ENCODE peak calls at places on chromosomes 11 and 22, in six cellular contexts. Z is GM20000, C is AG09309, S is BE2C, U is IMR-90, E is ovary. F is an unnamed sample.
A peak's percentile ranks its signal among the peaks of the same experiment; 100 is the strongest.

GRCh38 chr11:61627831-61628753 is 47.2 kb upstream of the SYT7 start:
- DNase-seq in Z (peak; percentile 51), E (peak; percentile 65), C (peak; percentile 24), S (peak; percentile 65), U (peak; percentile 73), F (peak; percentile 80)

GRCh38 chr11:118618991-118619375 is 11.6 kb downstream of the PHLDB1 start:
- DNase-seq in S (no peak), C (no peak), U (peak; percentile 78), E (no peak), Z (no peak), F (peak; percentile 12)

GRCh38 chr11:103097279-103097678 is 5.3 kb upstream of the DCUN1D5 start:
- DNase-seq in S (no peak), C (no peak), Z (no peak), U (no peak), E (no peak), F (no peak)

GRCh38 chr22:27452245-27452644 is 349.3 kb downstream of the MN1 start:
- DNase-seq in S (no peak), E (no peak), C (no peak), Z (no peak), U (no peak), F (no peak)

GRCh38 chr11:101582242-101583052 is 1.4 kb downstream of the TRPC6 start:
- DNase-seq in S (no peak), U (peak; percentile 31), Z (no peak), C (no peak), E (peak; percentile 40), F (no peak)

GRCh38 chr22:46511391-46512370 is 25.7 kb downstream of the CELSR1 start:
- DNase-seq in U (no peak), C (no peak), S (no peak), E (no peak), Z (no peak), F (no peak)

GRCh38 chr22:32957093-32957835 is 100.9 kb downstream of the SYN3 start:
- DNase-seq in C (no peak), E (no peak), S (peak; percentile 28), U (no peak), Z (no peak), F (no peak)

GRCh38 chr11:108620958-108621772 is 27.6 kb upstream of the EXPH5 start:
- DNase-seq in U (peak; percentile 10), C (no peak), S (no peak), E (no peak), Z (peak; percentile 58), F (no peak)

GRCh38 chr11:98561877-98562395 is 458.8 kb upstream of the CNTN5 start:
- DNase-seq in S (no peak), Z (no peak), E (no peak), C (no peak), U (no peak), F (no peak)

GRCh38 chr22:37222440-37222971 is 10.2 kb upstream of the SSTR3 start:
- DNase-seq in C (no peak), S (no peak), U (no peak), Z (no peak), E (no peak), F (no peak)

GRCh38 chr11:125410091-125410490 is 86.0 kb downstream of the FEZ1 start:
- DNase-seq in Z (no peak), U (no peak), S (no peak), C (no peak), E (no peak), F (no peak)

GRCh38 chr11:9330387-9331384 is 16.3 kb upstream of the TMEM41B start:
- DNase-seq in S (no peak), Z (no peak), C (peak; percentile 85), E (no peak), U (peak; percentile 57), F (peak; percentile 20)

DNA sequence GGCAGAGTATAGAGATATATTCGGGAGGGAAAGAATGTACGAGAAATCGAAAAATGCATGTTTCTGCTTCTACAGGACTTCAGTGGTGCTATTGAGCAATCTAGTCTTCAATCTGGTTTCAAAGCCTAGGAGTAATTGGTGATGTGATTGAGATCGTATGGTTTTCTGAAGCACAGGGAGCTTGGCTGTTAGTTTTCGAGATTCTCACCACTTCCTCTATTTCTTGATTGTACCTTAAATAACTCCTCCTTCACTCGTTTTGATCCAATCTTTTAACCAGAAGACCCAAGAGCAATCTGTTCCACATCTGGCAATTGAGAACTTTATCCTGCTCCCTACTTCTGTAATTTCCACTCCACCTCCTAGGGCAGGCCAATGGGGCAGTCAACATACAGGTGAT is 518 bp downstream of the CCDC179 start:
- DNase-seq in S (no peak), E (no peak), C (no peak), U (no peak), Z (no peak), F (no peak)
- TF ChIP-seq CTCF in S (no peak), E (no peak), C (no peak), U (no peak), Z (no peak), F (no peak)

GRCh38 chr22:16783930-16784354 is 41.3 kb downstream of the XKR3 start:
- DNase-seq in E (no peak), Z (no peak), U (no peak), C (no peak), S (no peak), F (peak; percentile 30)
- TF ChIP-seq CTCF in E (no peak), Z (no peak), U (no peak), C (peak; percentile 0), S (peak; percentile 41), F (peak; percentile 84)

GRCh38 chr11:13949876-13950275 is 12.6 kb upstream of the SPON1 start:
- DNase-seq in C (no peak), S (no peak), Z (no peak), U (no peak), E (no peak), F (no peak)
- TF ChIP-seq CTCF in C (no peak), S (no peak), Z (no peak), U (no peak), E (no peak), F (no peak)

GRCh38 chr22:31083923-31084810 is 3.0 kb downstream of the SMTN start:
- DNase-seq in E (peak; percentile 50), C (no peak), S (no peak), U (no peak), Z (no peak), F (no peak)

GRCh38 chr22:31086703-31087330 is 5.7 kb downstream of the SMTN start:
- DNase-seq in C (no peak), E (peak; percentile 31), U (no peak), S (no peak), Z (no peak), F (no peak)

GRCh38 chr22:31085928-31086327 is 4.8 kb downstream of the SMTN start:
- DNase-seq in E (peak; percentile 29), C (no peak), U (no peak), S (no peak), Z (no peak), F (no peak)

GRCh38 chr22:31084811-31085492 is 3.8 kb downstream of the SMTN start:
- DNase-seq in C (no peak), E (peak; percentile 88), S (peak; percentile 86), U (peak; percentile 75), Z (peak; percentile 97), F (peak; percentile 87)

DNA sequence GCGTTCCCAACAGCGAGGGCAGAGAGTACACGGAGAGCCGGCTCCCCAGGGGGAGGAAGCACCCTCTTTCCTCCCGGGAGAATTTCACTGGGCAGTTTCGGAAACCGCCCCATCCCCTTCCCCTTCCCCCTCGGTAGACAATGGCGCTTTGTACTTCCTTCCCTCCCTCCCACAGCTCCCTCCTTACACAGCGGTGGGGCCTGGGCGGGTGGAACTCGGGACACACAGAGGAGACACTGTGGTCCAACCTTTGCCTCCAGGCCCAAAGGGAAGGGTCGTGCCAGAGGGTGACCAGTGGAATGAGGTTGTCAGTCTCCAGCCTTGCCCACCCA is 4.3 kb downstream of the SMTN start:
- DNase-seq in Z (no peak), E (no peak), U (no peak), S (no peak), C (no peak), F (no peak)
- TF ChIP-seq CTCF in Z (no peak), E (no peak), U (no peak), S (no peak), C (no peak), F (peak; percentile 47)

GRCh38 chr11:72451836-72452376 is 17.6 kb upstream of the CLPB start:
- DNase-seq in S (no peak), E (no peak), C (no peak), Z (no peak), U (no peak), F (no peak)

GRCh38 chr11:72460091-72460647 is 25.8 kb upstream of the CLPB start:
- DNase-seq in Z (no peak), S (no peak), C (no peak), E (no peak), U (no peak), F (no peak)

GRCh38 chr11:72456651-72457050 is 22.3 kb upstream of the CLPB start:
- DNase-seq in C (no peak), E (no peak), S (no peak), Z (no peak), U (no peak), F (no peak)

DNA sequence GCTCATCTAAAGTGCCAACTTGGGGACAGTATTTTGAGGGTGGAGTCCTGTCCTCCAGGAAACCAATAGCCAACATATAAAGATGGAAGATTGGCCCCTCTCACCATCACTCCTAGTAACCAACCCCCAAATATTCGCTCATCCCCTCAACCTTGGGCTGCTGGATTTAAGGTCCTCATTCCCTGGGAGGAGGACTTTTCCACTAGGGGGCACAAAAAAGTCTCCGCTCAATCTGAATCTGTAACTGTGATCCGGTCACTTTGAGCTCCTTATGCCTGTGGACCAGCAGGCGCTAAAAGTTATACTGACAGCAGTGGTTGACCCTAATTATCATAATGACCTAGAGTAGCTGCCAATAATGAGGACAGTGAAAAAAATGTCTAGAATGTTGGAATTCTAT is 20.5 kb upstream of the CLPB start:
- DNase-seq in C (no peak), Z (no peak), U (no peak), S (no peak), E (no peak), F (no peak)
- TF ChIP-seq CTCF in C (no peak), Z (no peak), U (no peak), S (peak; percentile 62), E (no peak), F (no peak)

GRCh38 chr11:132187391-132187790 is 817.0 kb downstream of the NTM start:
- DNase-seq in U (no peak), C (no peak), Z (no peak), S (no peak), E (no peak), F (no peak)

GRCh38 chr11:132187814-132188213 is 817.4 kb downstream of the NTM start:
- DNase-seq in C (peak; percentile 43), U (peak; percentile 75), S (no peak), Z (no peak), E (no peak), F (no peak)

GRCh38 chr11:132186193-132186592 is 815.8 kb downstream of the NTM start:
- DNase-seq in E (no peak), U (no peak), S (no peak), Z (no peak), C (no peak), F (no peak)

GRCh38 chr11:132184079-132184478 is 813.7 kb downstream of the NTM start:
- DNase-seq in C (no peak), E (no peak), S (no peak), U (no peak), Z (no peak), F (no peak)

DNA sequence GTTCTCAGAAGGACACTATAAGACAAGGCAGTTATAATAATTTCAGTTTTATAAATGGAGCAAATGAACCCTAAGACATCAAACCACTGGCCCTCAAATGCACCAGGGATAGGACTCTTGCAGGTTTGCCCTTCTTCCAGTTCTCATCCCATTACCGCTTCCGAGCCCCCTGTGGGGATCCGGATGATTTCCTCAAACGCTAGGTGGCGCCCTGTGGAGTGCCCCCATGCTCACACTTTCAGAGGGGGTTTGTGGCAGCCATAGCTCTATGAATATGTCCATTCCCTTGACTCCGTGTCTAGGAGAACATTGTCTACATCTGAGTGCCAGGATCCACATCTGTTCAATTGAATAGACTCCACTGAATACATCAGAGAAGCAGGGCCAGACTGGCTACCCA is 816.3 kb downstream of the NTM start:
- DNase-seq in S (no peak), C (no peak), Z (no peak), U (no peak), E (no peak), F (peak; percentile 57)
- TF ChIP-seq CTCF in S (no peak), C (no peak), Z (no peak), U (no peak), E (no peak), F (peak; percentile 58)